ENCODE peak calls at places on chromosomes 3 and 15, in four cellular contexts. V is anterior cingulate cortex; S is activated CD4-positive, alpha-beta T cell treated with anti-CD3 and anti-CD28 coated beads, Interleukin-2, amount 50 U/mL, for 48 hours; H is cardiac fibroblast. U is an unnamed sample.

GRCh38 chr3:194086251-194087075 is 49.5 kb upstream of the HES1 start:
- DNase-seq in V (no peak), S (no peak), H (no peak), U (no peak)

GRCh38 chr3:172550347-172550943 is 27.2 kb upstream of the TNFSF10 start:
- DNase-seq in V (no peak), S (peak; percentile 78), H (peak; percentile 71), U (peak; percentile 75)

GRCh38 chr3:101310580-101311375 is 9.6 kb downstream of the IMPG2 start:
- DNase-seq in V (no peak), S (no peak), H (peak; percentile 24), U (peak; percentile 6)

GRCh38 chr15:61558172-61559146 is 329.4 kb upstream of the RORA start:
- DNase-seq in V (no peak), S (no peak), H (no peak), U (no peak)

GRCh38 chr3:126357299-126358037 is at the start of gene KLF15:
- DNase-seq in V (peak; percentile 84), S (peak; percentile 80), H (peak; percentile 90), U (peak; percentile 92)

GRCh38 chr3:97827741-97828471 is 6.1 kb downstream of the CRYBG3 start:
- DNase-seq in V (no peak), S (no peak), H (peak; percentile 41), U (peak; percentile 50)

GRCh38 chr3:16390581-16390980 is 122.9 kb downstream of the RFTN1 start:
- DNase-seq in V (no peak), S (no peak), H (no peak), U (no peak)

GRCh38 chr3:174951023-174951422 is 91.9 kb downstream of the NAALADL2 start:
- DNase-seq in V (no peak), S (no peak), H (peak; percentile 77), U (no peak)

GRCh38 chr3:65706786-65707568 is 331.7 kb downstream of the MAGI1 start:
- DNase-seq in V (no peak), S (no peak), H (no peak), U (no peak)

GRCh38 chr15:69757186-69757585 is 304.6 kb downstream of the RPLP1 start:
- DNase-seq in V (no peak), S (peak; percentile 72), H (no peak), U (no peak)

GRCh38 chr15:98503970-98504369 is 144.4 kb upstream of the IGF1R start:
- DNase-seq in V (no peak), S (no peak), H (peak; percentile 40), U (no peak)

GRCh38 chr3:195114786-195115597 is 156.0 kb downstream of the XXYLT1 start:
- DNase-seq in V (no peak), S (no peak), H (no peak), U (no peak)

GRCh38 chr3:160973067-160973466 is 132.1 kb downstream of the B3GALNT1 start:
- DNase-seq in V (no peak), S (no peak), H (no peak), U (no peak)

GRCh38 chr3:139122221-139122581 is 77.5 kb upstream of the PRR23C start:
- DNase-seq in V (no peak), S (no peak), H (peak; percentile 59), U (no peak)

GRCh38 chr3:186213946-186214345 is 105.1 kb upstream of the ETV5 start:
- DNase-seq in V (no peak), S (no peak), H (no peak), U (peak; percentile 55)

GRCh38 chr3:187734841-187735240 is 10.4 kb downstream of the BCL6 start:
- DNase-seq in V (no peak), S (no peak), H (no peak), U (no peak)

GRCh38 chr3:154023148-154023547 is 98.0 kb upstream of the ARHGEF26 start:
- DNase-seq in V (no peak), S (no peak), H (peak; percentile 4), U (peak; percentile 41)

GRCh38 chr3:195028877-195029606 is 241.9 kb downstream of the XXYLT1 start:
- DNase-seq in V (no peak), S (no peak), H (peak; percentile 80), U (no peak)

GRCh38 chr3:132368962-132369361 is 48.3 kb upstream of the DNAJC13 start:
- DNase-seq in V (no peak), S (no peak), H (no peak), U (no peak)

U was measured in COLO829.